ENCODE peak calls at places on chromosome 14, in four cellular contexts. R is RWPE2, E is body of pancreas, N is heart right ventricle. S is an unnamed sample.

GRCh38 chr14:100203962-100204834 is 34.7 kb upstream of the YY1 start:
- ATAC-seq in N (no peak), E (peak), R (peak), S (no peak)

GRCh38 chr14:102532204-102532658 is 22.7 kb upstream of the ANKRD9 start:
- ATAC-seq in R (peak), N (no peak), E (no peak), S (no peak)

GRCh38 chr14:38261620-38262019 is 5.7 kb upstream of the CLEC14A start:
- ATAC-seq in E (no peak), R (no peak), N (no peak), S (no peak)

GRCh38 chr14:75476274-75476995 is 45.8 kb upstream of the BATF start:
- ATAC-seq in E (no peak), R (peak), N (peak), S (peak)

GRCh38 chr14:96154900-96155299 is 49.7 kb upstream of the BDKRB2 start:
- ATAC-seq in E (no peak), R (no peak), N (no peak), S (no peak)

GRCh38 chr14:75523771-75524171 is 1.5 kb downstream of the BATF start:
- ATAC-seq in R (peak), E (peak), N (peak), S (peak)

GRCh38 chr14:51335521-51335920 is 95.5 kb downstream of the TMX1 start:
- ATAC-seq in N (peak), R (no peak), E (no peak), S (peak)

GRCh38 chr14:103735439-103735814 is 19.8 kb downstream of the ZFYVE21 start:
- ATAC-seq in R (peak), N (peak), E (no peak), S (no peak)

GRCh38 chr14:68719634-68720384 is 73.1 kb downstream of the ZFP36L1 start:
- ATAC-seq in R (no peak), N (no peak), E (no peak), S (no peak)

GRCh38 chr14:104135121-104135903 is 3.1 kb upstream of the KIF26A start:
- ATAC-seq in E (no peak), N (no peak), R (peak), S (no peak)

GRCh38 chr14:61288720-61289119 is 7.6 kb upstream of the TMEM30B start:
- ATAC-seq in R (no peak), N (no peak), E (no peak), S (no peak)

GRCh38 chr14:100336618-100337530 is 13.7 kb downstream of the SLC25A47 start:
- ATAC-seq in E (no peak), N (no peak), R (no peak), S (no peak)

GRCh38 chr14:77077040-77077439 is 21.0 kb upstream of the CIPC start:
- ATAC-seq in R (no peak), N (peak), E (no peak), S (peak)

GRCh38 chr14:52877628-52878027 is 73.2 kb downstream of the FERMT2 start:
- ATAC-seq in R (no peak), E (no peak), N (peak), S (peak)

GRCh38 chr14:72855913-72856312 is 38.0 kb downstream of the DPF3 start:
- ATAC-seq in N (peak), E (no peak), R (peak), S (no peak)

GRCh38 chr14:22268875-22269274 is 320.1 kb downstream of the DAD1 start:
- ATAC-seq in E (no peak), N (no peak), R (peak), S (no peak)

GRCh38 chr14:74950795-74951442 is 4.5 kb downstream of the PGF start:
- ATAC-seq in E (peak), N (no peak), R (no peak), S (no peak)

GRCh38 chr14:37179896-37180502 is 7.6 kb upstream of the SLC25A21 start:
- ATAC-seq in R (peak), E (no peak), N (no peak), S (no peak)

GRCh38 chr14:20632448-20632830 is 9.1 kb downstream of the OR6S1 start:
- ATAC-seq in R (peak), N (no peak), E (no peak), S (peak)

GRCh38 chr14:28001002-28001401 is 765.6 kb upstream of the FOXG1 start:
- ATAC-seq in N (no peak), R (no peak), E (no peak), S (no peak)

GRCh38 chr14:40697221-40697620 is 909.5 kb upstream of the LRFN5 start:
- ATAC-seq in R (peak), E (no peak), N (no peak), S (no peak)

GRCh38 chr14:106489112-106489881 is 962.9 kb downstream of the TMEM121 start:
- ATAC-seq in R (no peak), N (no peak), E (no peak), S (no peak)

GRCh38 chr14:101947577-101947903 is 16.8 kb upstream of the DYNC1H1 start:
- ATAC-seq in N (peak), E (peak), R (no peak), S (no peak)

GRCh38 chr14:59688224-59689170 is 111.9 kb upstream of the CCDC175 start:
- ATAC-seq in R (peak), E (no peak), N (peak), S (peak)

GRCh38 chr14:92607702-92608429 is 94.3 kb downstream of the RIN3 start:
- ATAC-seq in E (no peak), R (peak), N (no peak), S (no peak)

GRCh38 chr14:61188196-61188595 is 92.9 kb downstream of the TMEM30B start:
- ATAC-seq in E (no peak), R (no peak), N (peak), S (peak)

GRCh38 chr14:59275668-59276067 is 87.2 kb downstream of the DAAM1 start:
- ATAC-seq in R (peak), E (peak), N (peak), S (peak)

GRCh38 chr14:61726772-61727658 is 31.7 kb downstream of the HIF1A start:
- ATAC-seq in N (no peak), R (no peak), E (no peak), S (no peak)

GRCh38 chr14:105430535-105430934 is 10.9 kb downstream of the MTA1 start:
- ATAC-seq in R (peak), N (no peak), E (peak), S (peak)

GRCh38 chr14:35704793-35705493 is 104.2 kb downstream of the RALGAPA1 start:
- ATAC-seq in N (no peak), E (no peak), R (no peak), S (no peak)

GRCh38 chr14:102914474-102915291 is 7.8 kb upstream of the AMN start:
- ATAC-seq in N (no peak), E (no peak), R (no peak), S (no peak)

GRCh38 chr14:88007608-88008007 is 2.7 kb downstream of the GPR65 start:
- ATAC-seq in N (no peak), R (no peak), E (no peak), S (no peak)

GRCh38 chr14:88009486-88009885 is 4.6 kb downstream of the GPR65 start:
- ATAC-seq in E (no peak), R (no peak), N (no peak), S (no peak)

GRCh38 chr14:88005050-88005481 is at the start of gene GPR65:
- ATAC-seq in E (no peak), N (peak), R (no peak), S (no peak)

GRCh38 chr14:88004637-88005036 is 298 bp upstream of the GPR65 start:
- ATAC-seq in R (no peak), E (no peak), N (no peak), S (no peak)

GRCh38 chr14:88005978-88006851 is 1.3 kb downstream of the GPR65 start:
- ATAC-seq in R (no peak), E (no peak), N (peak), S (peak)
- H3K4me3 ChIP-seq in R (no peak), E (no peak), N (no peak), S (no peak)

GRCh38 chr14:32896979-32897723 is 41.5 kb upstream of the NPAS3 start:
- ATAC-seq in R (peak), N (peak), E (peak), S (peak)
- H3K4me3 ChIP-seq in R (peak), N (peak), E (peak), S (peak)

DNA sequence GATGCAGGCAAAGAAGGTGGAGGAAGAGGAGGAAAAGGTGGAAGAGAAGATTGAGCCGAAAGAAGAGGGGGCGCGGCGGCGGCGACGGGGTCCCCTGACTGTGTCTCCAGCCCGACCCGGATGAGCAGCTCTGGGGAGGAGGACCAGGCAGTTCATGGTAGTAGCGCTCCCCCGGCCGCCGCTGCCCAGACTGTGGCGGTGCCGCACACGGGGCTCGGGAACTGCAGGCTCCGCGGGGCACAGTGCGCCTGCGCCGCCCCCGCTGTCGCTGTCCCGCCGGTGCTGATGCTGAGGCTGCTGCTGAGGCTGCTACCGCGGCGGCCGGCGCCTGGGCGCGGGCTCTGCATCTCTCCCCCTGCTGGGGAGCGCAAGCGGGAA is at the start of gene KCNH5:
- ATAC-seq in E (peak), R (peak), N (peak), S (peak)
- H3K4me3 ChIP-seq in E (no peak), R (peak), N (peak), S (peak)

GRCh38 chr14:94768141-94768520 is 1.8 kb downstream of the GSC start:
- ATAC-seq in E (no peak), R (no peak), N (no peak), S (no peak)

GRCh38 chr14:94769413-94770250 is at the start of gene GSC:
- ATAC-seq in R (peak), E (peak), N (peak), S (peak)

GRCh38 chr14:94770251-94770749 is 387 bp upstream of the GSC start:
- ATAC-seq in N (no peak), E (no peak), R (no peak), S (no peak)

GRCh38 chr14:94767321-94767878 is 2.5 kb downstream of the GSC start:
- ATAC-seq in N (no peak), R (no peak), E (no peak), S (no peak)

DNA sequence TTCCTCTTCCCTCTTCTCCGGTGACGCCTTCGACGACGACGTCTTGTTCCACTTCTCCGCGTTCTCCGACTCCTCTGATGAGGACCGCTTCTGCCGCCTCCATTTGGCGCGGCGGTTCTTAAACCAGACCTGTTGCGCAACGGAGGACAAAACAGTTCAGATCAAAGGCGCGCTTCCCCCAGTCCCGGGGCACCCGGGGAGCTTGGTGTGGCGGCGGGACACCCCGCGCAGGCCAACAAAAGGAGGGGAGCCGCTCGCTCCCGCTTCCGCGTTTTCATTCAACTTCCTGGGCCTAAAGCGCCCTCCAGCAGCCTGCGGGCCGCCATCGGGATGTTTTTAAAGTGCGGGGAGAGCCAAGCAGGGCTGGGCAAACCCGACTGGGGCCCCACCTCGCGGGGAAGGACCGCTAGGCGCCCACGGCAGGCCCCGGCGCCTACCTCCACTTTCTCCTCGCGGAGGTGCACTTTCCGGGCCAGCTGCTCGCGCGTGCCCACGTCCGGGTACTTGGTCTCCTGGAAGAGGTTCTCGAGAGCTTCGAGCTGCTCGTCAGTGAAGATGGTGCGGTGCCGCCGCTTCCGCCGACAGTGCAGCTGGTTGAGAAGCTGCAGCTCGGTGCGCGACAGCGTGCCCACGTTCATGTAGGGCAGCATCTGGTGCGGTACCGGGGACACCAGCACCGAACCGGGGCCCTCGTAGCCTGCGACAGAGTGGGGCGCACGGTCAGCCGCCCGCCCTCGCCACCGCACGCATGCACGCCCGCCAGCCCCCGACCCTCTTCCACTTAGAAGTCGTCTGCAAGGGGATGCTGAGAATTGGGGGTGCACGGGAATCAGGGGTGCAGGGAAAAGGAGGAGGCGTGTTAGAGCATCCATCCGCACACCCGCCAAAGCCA is 1.1 kb downstream of the GSC start:
- ATAC-seq in N (peak), R (peak), E (no peak), S (no peak)
- H3K4me3 ChIP-seq in N (peak), R (peak), E (no peak), S (no peak)

DNA sequence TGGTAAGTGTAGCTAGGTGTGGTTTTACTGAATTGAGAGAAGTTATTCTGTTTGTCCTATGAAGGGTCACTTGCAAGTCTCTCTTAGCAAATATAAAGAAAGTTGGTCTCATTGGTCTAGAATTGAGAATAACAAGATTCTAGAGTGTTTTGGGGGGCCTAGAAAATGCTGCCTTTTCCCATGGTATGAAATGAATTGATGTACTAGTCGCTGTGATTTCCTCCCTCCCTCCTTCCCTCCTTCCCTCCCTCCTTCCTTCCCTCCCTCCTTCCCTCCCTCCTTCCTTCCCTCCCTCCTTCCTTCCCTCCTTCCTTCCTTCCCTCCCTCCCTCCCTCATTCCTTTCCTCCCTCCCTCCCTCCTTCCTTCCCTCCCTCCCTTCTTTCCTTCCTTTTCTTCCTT is 166.7 kb upstream of the RGS6 start:
- ATAC-seq in E (no peak), N (no peak), R (no peak), S (no peak)
- H3K4me3 ChIP-seq in E (no peak), N (no peak), R (no peak), S (no peak)

S was measured in gastroesophageal sphincter.